ENCODE peak calls at places on chromosomes 7 and 10, in five cellular contexts. L is aorta, Z is ovary, M is mammary epithelial cell, P is left ventricle myocardium inferior. X is an unnamed sample. For H3K9me3 and H3K4me1, the result is how much of the 10 kb centered on the place peaks cover.

GRCh38 chr7:82655965-82656364 is 212.4 kb upstream of the CACNA2D1 start:
- DNase-seq in L (no peak), Z (no peak), M (no peak), P (no peak), X (no peak)

GRCh38 chr7:94272821-94273583 is 121.7 kb upstream of the COL1A2 start:
- DNase-seq in L (no peak), Z (no peak), M (no peak), P (no peak), X (no peak)

GRCh38 chr7:95476072-95476845 is 9.5 kb upstream of the ASB4 start:
- DNase-seq in L (no peak), Z (no peak), M (no peak), P (no peak), X (no peak)

GRCh38 chr10:14412624-14413023 is 81.9 kb upstream of the FRMD4A start:
- DNase-seq in L (no peak), Z (no peak), M (no peak), P (no peak), X (no peak)

GRCh38 chr10:1048349-1048731 is 579 bp downstream of the IDI1 start:
- DNase-seq in L (no peak), Z (peak), M (no peak), P (peak), X (peak)

GRCh38 chr10:19925064-19925463 is 108.8 kb downstream of the PLXDC2 start:
- DNase-seq in L (no peak), Z (no peak), M (no peak), P (no peak), X (no peak)

GRCh38 chr7:134818568-134819345 is 39.3 kb downstream of the CALD1 start:
- DNase-seq in L (no peak), Z (no peak), M (no peak), P (no peak), X (no peak)

GRCh38 chr7:15228891-15229290 is 326.3 kb upstream of the DGKB start:
- DNase-seq in L (no peak), Z (no peak), M (no peak), P (no peak), X (no peak)

GRCh38 chr10:77392851-77393250 is 244.8 kb downstream of the KCNMA1 start:
- DNase-seq in L (peak), Z (no peak), M (peak), P (no peak), X (no peak)

GRCh38 chr7:97167176-97167575 is 49.7 kb downstream of the SDHAF3 start:
- DNase-seq in L (no peak), Z (no peak), M (no peak), P (no peak), X (no peak)
- H3K4me3 ChIP-seq in L (no peak), Z (no peak), M (no peak), P (no peak), X (no peak)

GRCh38 chr10:6407034-6407721 is 172.9 kb downstream of the PRKCQ start:
- DNase-seq in L (no peak), Z (no peak), M (no peak), P (no peak), X (no peak)
- H3K9me3 ChIP-seq in L (under half), Z (under half), M (under half), P (under half), X (under half)

GRCh38 chr10:29715296-29715695 is 80.5 kb upstream of the SVIL start:
- DNase-seq in L (no peak), Z (no peak), M (peak), P (no peak), X (no peak)
- H3K4me1 ChIP-seq in L (under half), Z (under half), M (under half), P (under half), X (under half)

GRCh38 chr7:100492738-100493475 is 9.2 kb downstream of the NYAP1 start:
- DNase-seq in L (no peak), Z (no peak), M (no peak), P (no peak), X (no peak)
- H3K4me3 ChIP-seq in L (no peak), Z (peak), M (no peak), P (peak), X (peak)

DNA sequence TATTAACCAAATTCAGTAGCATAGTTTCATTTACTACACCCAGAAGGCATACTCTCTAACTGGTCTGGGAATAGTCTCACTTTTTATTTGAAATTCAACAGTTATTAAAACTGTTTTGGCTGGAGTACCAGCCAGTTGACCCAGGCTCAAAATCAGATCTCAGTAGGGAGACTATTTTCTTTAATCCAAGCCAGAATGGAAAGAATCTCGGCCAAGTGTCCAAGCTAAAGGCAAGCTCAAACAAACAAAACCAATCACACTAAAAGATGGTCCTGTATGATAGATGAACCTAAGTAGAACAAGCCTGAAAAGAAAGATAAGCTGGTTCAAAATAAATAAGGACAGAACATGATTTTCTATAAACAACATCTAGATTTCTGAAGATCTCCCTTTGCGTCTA is 259.6 kb upstream of the POM121L12 start:
- DNase-seq in L (no peak), Z (no peak), M (no peak), P (no peak), X (no peak)
- H3K9me3 ChIP-seq in L (under half), Z (under half), M (under half), P (under half), X (under half)